ENCODE peak calls at places on chromosomes 7 and 10, in five cellular contexts. One of them, this sample, is unnamed.

GRCh38 chr10:113493195-113493594 is 59.7 kb upstream of the HABP2 start:
- DNase-seq in GM12878: no peak
- DNase-seq in NT2/D1: no peak
- DNase-seq in HepG2: no peak
- DNase-seq in H1: no peak
- DNase-seq in this sample: no peak

GRCh38 chr10:114487815-114488536 is 83.7 kb upstream of the AFAP1L2 start:
- DNase-seq in GM12878: no peak
- DNase-seq in NT2/D1: no peak
- DNase-seq in HepG2: no peak
- DNase-seq in H1: no peak
- DNase-seq in this sample: no peak

GRCh38 chr7:45878457-45879144 is 5.7 kb upstream of the CCDC201 start:
- DNase-seq in GM12878: no peak
- DNase-seq in NT2/D1: peak
- DNase-seq in HepG2: no peak
- DNase-seq in H1: no peak
- DNase-seq in this sample: no peak

GRCh38 chr7:516606-517456 is 2.8 kb downstream of the PDGFA start:
- DNase-seq in GM12878: no peak
- DNase-seq in NT2/D1: no peak
- DNase-seq in HepG2: peak
- DNase-seq in H1: peak
- DNase-seq in this sample: no peak

GRCh38 chr10:26642896-26643653 is 54.4 kb upstream of the PDSS1 start:
- DNase-seq in GM12878: no peak
- DNase-seq in NT2/D1: no peak
- DNase-seq in HepG2: no peak
- DNase-seq in H1: no peak
- DNase-seq in this sample: no peak

GRCh38 chr7:22430457-22430856 is 69.5 kb downstream of the STEAP1B start:
- DNase-seq in GM12878: no peak
- DNase-seq in NT2/D1: no peak
- DNase-seq in HepG2: no peak
- DNase-seq in H1: no peak
- DNase-seq in this sample: no peak

GRCh38 chr10:102347236-102347828 is 48.2 kb upstream of the NFKB2 start:
- DNase-seq in GM12878: no peak
- DNase-seq in NT2/D1: peak
- DNase-seq in HepG2: peak
- DNase-seq in H1: peak
- DNase-seq in this sample: peak

GRCh38 chr10:111756541-111757061 is 427.0 kb downstream of the GPAM start:
- DNase-seq in GM12878: no peak
- DNase-seq in NT2/D1: peak
- DNase-seq in HepG2: peak
- DNase-seq in H1: peak
- DNase-seq in this sample: peak

GRCh38 chr7:48421357-48421756 is 250.1 kb downstream of the ABCA13 start:
- DNase-seq in GM12878: no peak
- DNase-seq in NT2/D1: no peak
- DNase-seq in HepG2: no peak
- DNase-seq in H1: no peak
- DNase-seq in this sample: no peak

GRCh38 chr7:73983437-73984164 is 44.4 kb upstream of the ELN start:
- DNase-seq in GM12878: no peak
- DNase-seq in NT2/D1: no peak
- DNase-seq in HepG2: no peak
- DNase-seq in H1: no peak
- DNase-seq in this sample: no peak

GRCh38 chr7:378041-378420 is 88.1 kb downstream of the FOXL3 start:
- DNase-seq in GM12878: no peak
- DNase-seq in NT2/D1: no peak
- DNase-seq in HepG2: no peak
- DNase-seq in H1: no peak
- DNase-seq in this sample: no peak

GRCh38 chr10:84224411-84225028 is 824 bp downstream of the LRIT2 start:
- DNase-seq in GM12878: no peak
- DNase-seq in NT2/D1: no peak
- DNase-seq in HepG2: no peak
- DNase-seq in H1: peak
- DNase-seq in this sample: peak

GRCh38 chr7:47941136-47941844 is 7.0 kb downstream of the PKD1L1 start:
- DNase-seq in GM12878: no peak
- DNase-seq in NT2/D1: no peak
- DNase-seq in HepG2: no peak
- DNase-seq in H1: no peak
- DNase-seq in this sample: no peak

GRCh38 chr10:110643670-110644597 is at the start of gene RBM20:
- DNase-seq in GM12878: no peak
- DNase-seq in NT2/D1: no peak
- DNase-seq in HepG2: no peak
- DNase-seq in H1: peak
- DNase-seq in this sample: peak

GRCh38 chr7:121436688-121437087 is 40.6 kb upstream of the FAM3C start:
- DNase-seq in GM12878: no peak
- DNase-seq in NT2/D1: no peak
- DNase-seq in HepG2: no peak
- DNase-seq in H1: no peak
- DNase-seq in this sample: no peak

GRCh38 chr7:156929789-156930539 is 19.5 kb upstream of the NOM1 start:
- DNase-seq in GM12878: no peak
- DNase-seq in NT2/D1: no peak
- DNase-seq in HepG2: no peak
- DNase-seq in H1: no peak
- DNase-seq in this sample: no peak

GRCh38 chr10:91164520-91165065 is 55.9 kb upstream of the PCGF5 start:
- DNase-seq in GM12878: no peak
- DNase-seq in NT2/D1: no peak
- DNase-seq in HepG2: no peak
- DNase-seq in H1: no peak
- DNase-seq in this sample: no peak

GRCh38 chr10:93095225-93095624 is 21.5 kb downstream of the CYP26A1 start:
- DNase-seq in GM12878: no peak
- DNase-seq in NT2/D1: no peak
- DNase-seq in HepG2: no peak
- DNase-seq in H1: no peak
- DNase-seq in this sample: no peak

GRCh38 chr7:16484453-16485158 is 19.1 kb upstream of the SOSTDC1 start:
- DNase-seq in GM12878: no peak
- DNase-seq in NT2/D1: no peak
- DNase-seq in HepG2: peak
- DNase-seq in H1: no peak
- DNase-seq in this sample: peak

GRCh38 chr10:50937230-50937907 is 51.9 kb upstream of the A1CF start:
- DNase-seq in GM12878: no peak
- DNase-seq in NT2/D1: peak
- DNase-seq in HepG2: peak
- DNase-seq in H1: no peak
- DNase-seq in this sample: peak

GRCh38 chr7:72919256-72919775 is 5.6 kb upstream of the POM121 start:
- DNase-seq in GM12878: no peak
- DNase-seq in NT2/D1: no peak
- DNase-seq in HepG2: no peak
- DNase-seq in H1: no peak
- DNase-seq in this sample: no peak

GRCh38 chr7:91263359-91264082 is 712 bp upstream of the FZD1 start:
- DNase-seq in GM12878: no peak
- DNase-seq in NT2/D1: no peak
- DNase-seq in HepG2: no peak
- DNase-seq in H1: peak
- DNase-seq in this sample: peak

GRCh38 chr10:132482090-132482489 is 55.5 kb upstream of the INPP5A start:
- DNase-seq in GM12878: no peak
- DNase-seq in NT2/D1: peak
- DNase-seq in HepG2: peak
- DNase-seq in H1: no peak
- DNase-seq in this sample: no peak

GRCh38 chr7:33423646-33424020 is 294.3 kb downstream of the BBS9 start:
- DNase-seq in GM12878: peak
- DNase-seq in NT2/D1: peak
- DNase-seq in HepG2: peak
- DNase-seq in H1: peak
- DNase-seq in this sample: no peak

DNA sequence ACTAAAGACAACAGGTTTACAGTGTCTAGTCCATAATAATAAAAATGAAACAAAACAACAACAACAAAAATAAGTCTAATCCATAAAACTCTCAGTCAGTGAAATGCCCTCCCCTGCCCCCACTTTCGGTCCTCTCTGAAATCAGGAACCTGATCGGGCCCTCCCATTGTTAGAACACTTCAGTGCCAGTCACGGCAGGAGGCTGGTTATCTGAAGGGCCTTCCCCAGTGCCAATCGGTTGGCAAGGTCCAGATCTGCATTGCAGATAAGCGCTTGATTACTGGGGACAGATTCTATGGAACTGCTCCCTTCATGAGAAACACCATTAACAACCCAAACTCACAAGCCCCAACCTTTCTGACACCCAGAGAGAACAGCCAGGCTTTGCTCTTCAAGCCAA is 72.2 kb upstream of the EEPD1 start:
- DNase-seq in GM12878: no peak
- DNase-seq in NT2/D1: no peak
- DNase-seq in HepG2: no peak
- DNase-seq in H1: no peak
- DNase-seq in this sample: no peak
- TF ChIP-seq SUZ12 in GM12878: no peak
- TF ChIP-seq SUZ12 in NT2/D1: no peak
- TF ChIP-seq SUZ12 in HepG2: no peak
- TF ChIP-seq SUZ12 in H1: no peak
- TF ChIP-seq SUZ12 in this sample: no peak

DNA sequence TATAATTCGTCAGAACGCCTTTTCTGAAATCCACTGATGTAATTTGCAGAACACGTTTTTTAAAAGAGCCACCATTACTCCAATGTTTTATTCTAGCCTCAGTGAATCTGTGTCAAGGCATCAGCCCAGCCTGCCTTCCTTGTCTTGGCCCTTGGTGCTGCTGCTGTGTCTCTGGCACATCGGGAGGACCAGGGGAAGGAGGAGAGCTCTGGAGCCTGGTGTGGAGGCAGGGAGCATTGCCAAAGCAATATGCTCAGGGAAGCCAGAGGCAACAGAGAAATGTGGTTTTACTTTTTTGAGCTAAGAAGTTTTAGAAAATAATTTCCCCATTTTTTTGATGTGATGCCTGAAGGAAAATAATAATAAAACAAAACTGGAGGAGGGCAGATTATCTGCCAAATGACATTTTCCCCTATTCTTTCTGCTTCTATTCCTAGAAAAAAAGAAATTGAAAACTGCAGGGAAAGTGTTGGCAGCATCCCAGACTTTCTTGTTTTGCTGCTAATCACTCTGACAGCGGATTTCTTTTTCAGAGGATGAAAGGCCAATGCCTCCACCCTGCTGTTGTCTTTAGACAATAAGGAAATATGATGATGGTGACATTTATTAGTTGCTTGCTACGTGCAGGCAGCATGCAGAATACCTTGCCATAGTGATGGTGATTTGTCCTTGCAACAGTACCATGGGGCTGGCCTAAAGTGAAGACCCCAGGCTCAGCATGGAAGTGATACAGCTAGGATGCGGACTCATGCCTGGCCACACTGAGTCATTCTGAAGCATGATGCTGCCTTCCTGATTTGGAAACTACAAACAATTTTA is 260.4 kb upstream of the TMEM72 start:
- DNase-seq in GM12878: no peak
- DNase-seq in NT2/D1: no peak
- DNase-seq in HepG2: no peak
- DNase-seq in H1: no peak
- DNase-seq in this sample: no peak
- TF ChIP-seq SUZ12 in GM12878: no peak
- TF ChIP-seq SUZ12 in NT2/D1: no peak
- TF ChIP-seq SUZ12 in HepG2: no peak
- TF ChIP-seq SUZ12 in H1: no peak
- TF ChIP-seq SUZ12 in this sample: no peak

DNA sequence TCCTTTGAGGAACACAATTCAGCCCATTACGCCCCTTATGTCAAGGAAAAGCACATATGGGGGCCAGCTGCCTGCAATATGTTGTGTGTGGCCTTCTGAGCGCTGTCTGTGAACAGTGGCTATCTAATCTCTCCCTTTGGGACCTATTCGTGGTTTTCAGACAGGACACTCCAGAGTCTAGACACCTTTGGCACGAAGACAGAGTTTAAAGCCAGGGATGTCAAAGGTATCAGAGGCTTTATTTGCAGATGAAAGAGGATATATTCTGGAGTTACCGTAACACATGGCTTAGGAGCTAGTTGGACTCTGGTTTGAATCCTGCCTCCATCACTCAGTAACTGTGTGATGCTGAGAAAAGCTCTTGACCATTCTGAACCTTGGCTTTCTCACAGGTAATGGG is 14.8 kb upstream of the EEPD1 start:
- DNase-seq in GM12878: no peak
- DNase-seq in NT2/D1: no peak
- DNase-seq in HepG2: no peak
- DNase-seq in H1: no peak
- DNase-seq in this sample: no peak
- TF ChIP-seq SUZ12 in GM12878: no peak
- TF ChIP-seq SUZ12 in NT2/D1: no peak
- TF ChIP-seq SUZ12 in HepG2: no peak
- TF ChIP-seq SUZ12 in H1: no peak
- TF ChIP-seq SUZ12 in this sample: no peak

GRCh38 chr7:44639701-44640321 is 33.4 kb downstream of the OGDH start:
- DNase-seq in GM12878: no peak
- DNase-seq in NT2/D1: peak
- DNase-seq in HepG2: peak
- DNase-seq in H1: no peak
- DNase-seq in this sample: no peak
- TF ChIP-seq SUZ12 in GM12878: no peak
- TF ChIP-seq SUZ12 in NT2/D1: no peak
- TF ChIP-seq SUZ12 in HepG2: no peak
- TF ChIP-seq SUZ12 in H1: no peak
- TF ChIP-seq SUZ12 in this sample: no peak

This sample was measured in HEK293T.